ENCODE peak calls at places on chromosome 2, in seven cellular contexts. Y is cardiac muscle cell, Q is A549, T is fibroblast of lung, W is AG09309, P is prostate gland, V is breast epithelium. H is an unnamed sample.

GRCh38 chr2:64645014-64645418 is 8.7 kb downstream of the SERTAD2 start:
- DNase-seq in P (peak), Y (peak), W (peak), Q (peak), T (peak), V (no peak), H (no peak)

GRCh38 chr2:46814160-46814559 is 101.4 kb downstream of the MCFD2 start:
- DNase-seq in Q (no peak), T (peak), P (peak), W (peak), V (peak), Y (peak), H (peak)

GRCh38 chr2:240302041-240302440 is 133.4 kb upstream of the GPC1 start:
- DNase-seq in W (no peak), T (no peak), V (no peak), Y (no peak), P (no peak), Q (no peak), H (no peak)

GRCh38 chr2:72095364-72095763 is 52.3 kb downstream of the CYP26B1 start:
- DNase-seq in Q (no peak), T (no peak), Y (no peak), W (no peak), V (no peak), P (peak), H (peak)

GRCh38 chr2:145801210-145801609 is 1281.3 kb upstream of the ZEB2 start:
- DNase-seq in Y (no peak), P (no peak), T (no peak), W (no peak), Q (no peak), V (no peak), H (no peak)

GRCh38 chr2:54728669-54729120 is 5.2 kb downstream of the EML6 start:
- DNase-seq in Y (peak), T (peak), W (peak), V (no peak), P (no peak), Q (peak), H (no peak)

GRCh38 chr2:233764761-233765160 is 4.7 kb downstream of the UGT1A1 start:
- DNase-seq in P (no peak), Q (no peak), W (no peak), T (no peak), Y (peak), V (no peak), H (no peak)

GRCh38 chr2:119402645-119403560 is 28.8 kb upstream of the TMEM37 start:
- DNase-seq in T (no peak), P (peak), Y (peak), Q (no peak), V (no peak), W (no peak), H (no peak)

GRCh38 chr2:19801367-19802087 is 100.3 kb downstream of the TTC32 start:
- DNase-seq in T (peak), Y (peak), V (peak), P (peak), Q (peak), W (peak), H (peak)

GRCh38 chr2:10788855-10789254 is 23.7 kb downstream of the PDIA6 start:
- DNase-seq in Q (no peak), V (no peak), T (no peak), Y (no peak), P (no peak), W (no peak), H (no peak)

GRCh38 chr2:204871246-204871953 is 326.1 kb downstream of the PARD3B start:
- DNase-seq in W (peak), V (no peak), P (no peak), Q (peak), T (peak), Y (peak), H (no peak)

GRCh38 chr2:226489765-226490164 is 309.9 kb downstream of the IRS1 start:
- DNase-seq in W (peak), V (no peak), P (no peak), Q (peak), Y (peak), T (peak), H (no peak)

GRCh38 chr2:167832840-167833239 is 414.6 kb downstream of the STK39 start:
- DNase-seq in V (no peak), P (no peak), Y (no peak), Q (no peak), T (no peak), W (no peak), H (no peak)

GRCh38 chr2:49616800-49617199 is 462.5 kb upstream of the FSHR start:
- DNase-seq in V (no peak), W (no peak), Q (no peak), Y (peak), P (no peak), T (peak), H (no peak)

GRCh38 chr2:69065735-69066336 is 52.9 kb downstream of the ANTXR1 start:
- DNase-seq in Q (no peak), W (no peak), T (no peak), Y (no peak), V (no peak), P (no peak), H (no peak)

GRCh38 chr2:109516445-109517117 is 97.2 kb downstream of the SEPTIN10 start:
- DNase-seq in V (no peak), T (peak), W (no peak), P (no peak), Q (peak), Y (peak), H (no peak)

GRCh38 chr2:232549655-232550350 is 554 bp downstream of the TIGD1 start:
- DNase-seq in W (no peak), V (no peak), Q (no peak), P (no peak), Y (no peak), T (no peak), H (no peak)

GRCh38 chr2:136238552-136239346 is 120.8 kb upstream of the CXCR4 start:
- DNase-seq in Y (peak), Q (no peak), V (no peak), W (no peak), T (peak), P (no peak), H (no peak)

GRCh38 chr2:241598487-241598886 is 38.5 kb downstream of the THAP4 start:
- DNase-seq in Y (no peak), W (no peak), Q (no peak), V (no peak), P (no peak), T (no peak), H (no peak)

GRCh38 chr2:1658394-1659151 is 85.7 kb downstream of the PXDN start:
- DNase-seq in P (no peak), W (no peak), Q (no peak), T (no peak), V (no peak), Y (no peak), H (peak)

GRCh38 chr2:110746586-110747521 is 14.5 kb downstream of the ACOXL start:
- DNase-seq in P (no peak), V (no peak), Q (no peak), T (no peak), Y (no peak), W (no peak), H (no peak)

GRCh38 chr2:235803028-235803427 is 309.2 kb downstream of the AGAP1 start:
- DNase-seq in P (no peak), V (no peak), T (peak), Y (peak), W (no peak), Q (no peak), H (no peak)

GRCh38 chr2:219350215-219350937 is 17.8 kb upstream of the RESP18 start:
- DNase-seq in V (no peak), T (peak), W (no peak), P (no peak), Y (peak), Q (no peak), H (no peak)

GRCh38 chr2:63218800-63219511 is 168.3 kb downstream of the OTX1 start:
- DNase-seq in V (no peak), Y (no peak), Q (no peak), W (no peak), P (no peak), T (no peak), H (no peak)

GRCh38 chr2:124626993-124627392 is 601.9 kb downstream of the CNTNAP5 start:
- DNase-seq in V (no peak), Y (no peak), Q (no peak), P (no peak), W (no peak), T (no peak), H (no peak)

GRCh38 chr2:9394816-9395215 is 28.5 kb downstream of the ITGB1BP1 start:
- DNase-seq in T (no peak), V (no peak), W (no peak), Q (no peak), Y (no peak), P (no peak), H (no peak)

GRCh38 chr2:54103454-54104314 is 11.7 kb upstream of the ACYP2 start:
- DNase-seq in W (peak), V (no peak), T (peak), Y (peak), P (no peak), Q (peak), H (no peak)

GRCh38 chr2:145356046-145356445 is 836.1 kb upstream of the ZEB2 start:
- DNase-seq in T (peak), Q (no peak), Y (peak), P (no peak), W (no peak), V (no peak), H (no peak)

GRCh38 chr2:2172516-2172915 is 158.6 kb downstream of the MYT1L start:
- DNase-seq in Y (no peak), V (no peak), Q (no peak), W (no peak), T (no peak), P (no peak), H (no peak)

GRCh38 chr2:55051026-55051866 is 995 bp upstream of the RTN4 start:
- DNase-seq in Q (peak), P (peak), Y (peak), W (peak), T (peak), V (peak), H (peak)

GRCh38 chr2:85429924-85430289 is 11.4 kb downstream of the SH2D6 start:
- DNase-seq in W (no peak), P (no peak), V (no peak), Y (no peak), Q (no peak), T (no peak), H (no peak)

GRCh38 chr2:11458753-11459152 is 7.2 kb downstream of the E2F6 start:
- DNase-seq in Q (no peak), Y (no peak), P (no peak), V (no peak), T (no peak), W (no peak), H (no peak)

GRCh38 chr2:189287982-189288494 is 108.5 kb upstream of the COL5A2 start:
- DNase-seq in W (peak), T (peak), Y (peak), P (no peak), V (no peak), Q (peak), H (no peak)

GRCh38 chr2:165795011-165795410 is 964 bp upstream of the GALNT3 start:
- DNase-seq in W (no peak), Q (no peak), V (no peak), P (no peak), T (peak), Y (no peak), H (no peak)

GRCh38 chr2:165794520-165794882 is 454 bp upstream of the GALNT3 start:
- DNase-seq in T (peak), W (no peak), Q (no peak), Y (peak), P (peak), V (peak), H (no peak)

GRCh38 chr2:165791811-165792454 is 2.1 kb downstream of the GALNT3 start:
- DNase-seq in Y (no peak), T (peak), W (no peak), Q (no peak), V (no peak), P (no peak), H (no peak)

GRCh38 chr2:165793779-165794519 is at the start of gene GALNT3:
- DNase-seq in Q (no peak), P (peak), Y (no peak), T (no peak), V (peak), W (no peak), H (no peak)

DNA sequence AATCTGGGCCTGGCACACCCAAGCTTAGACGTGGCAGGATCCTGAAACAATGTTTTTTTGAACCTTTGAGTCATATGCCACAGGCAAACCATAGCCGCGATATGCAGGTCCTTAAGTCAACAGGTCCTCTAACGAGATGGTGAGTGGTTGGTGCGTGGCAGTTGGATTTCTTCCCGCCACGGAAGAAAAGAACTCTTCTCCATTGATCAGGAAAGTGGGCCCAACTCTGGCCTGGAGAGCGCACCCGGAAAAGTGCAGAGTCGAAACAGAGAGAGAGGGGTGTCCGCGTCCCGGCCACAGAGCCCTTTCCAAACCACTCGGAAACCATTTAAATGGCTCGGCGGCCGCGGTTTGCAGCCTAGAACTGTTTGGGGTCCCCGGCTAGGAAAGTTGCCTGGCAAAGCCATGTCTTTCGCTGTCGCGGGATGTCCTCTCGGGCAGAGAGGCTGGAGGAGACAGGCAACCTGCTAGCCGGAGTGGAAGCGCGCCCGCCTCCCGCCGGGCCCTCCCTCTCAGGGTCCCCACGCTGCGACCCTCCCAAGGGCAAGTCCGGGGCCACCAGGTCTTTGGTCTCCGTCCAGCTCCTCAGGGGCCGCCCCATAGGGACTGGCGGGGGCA is 777 bp downstream of the GALNT3 start:
- DNase-seq in Y (no peak), P (peak), Q (no peak), W (no peak), V (peak), T (peak), H (no peak)
- H3K4me3 ChIP-seq in Y (peak), P (peak), Q (peak), W (peak), V (peak), T (peak), H (peak)

GRCh38 chr2:40192864-40193669 is 258.8 kb downstream of the SLC8A1 start:
- DNase-seq in T (peak), W (no peak), V (no peak), Q (no peak), Y (peak), P (peak), H (no peak)

GRCh38 chr2:40199758-40200157 is 252.1 kb downstream of the SLC8A1 start:
- DNase-seq in W (no peak), T (peak), P (no peak), V (no peak), Y (peak), Q (no peak), H (no peak)

GRCh38 chr2:40193670-40194026 is 258.2 kb downstream of the SLC8A1 start:
- DNase-seq in Y (no peak), T (no peak), V (no peak), Q (no peak), W (no peak), P (no peak), H (no peak)

GRCh38 chr2:40200516-40200915 is 251.4 kb downstream of the SLC8A1 start:
- DNase-seq in P (no peak), Q (no peak), T (peak), V (no peak), Y (no peak), W (peak), H (no peak)

GRCh38 chr2:40197121-40197520 is 254.8 kb downstream of the SLC8A1 start:
- DNase-seq in Y (no peak), W (no peak), Q (no peak), V (no peak), T (no peak), P (no peak), H (no peak)
- H3K4me3 ChIP-seq in Y (no peak), W (no peak), Q (no peak), V (no peak), T (no peak), P (no peak), H (no peak)

GRCh38 chr2:74439373-74440004 is 2.2 kb downstream of the RTKN start:
- DNase-seq in T (no peak), V (no peak), P (no peak), Y (no peak), Q (no peak), W (no peak), H (no peak)
- H3K4me3 ChIP-seq in T (peak), V (peak), P (peak), Y (peak), Q (peak), W (peak), H (peak)

DNA sequence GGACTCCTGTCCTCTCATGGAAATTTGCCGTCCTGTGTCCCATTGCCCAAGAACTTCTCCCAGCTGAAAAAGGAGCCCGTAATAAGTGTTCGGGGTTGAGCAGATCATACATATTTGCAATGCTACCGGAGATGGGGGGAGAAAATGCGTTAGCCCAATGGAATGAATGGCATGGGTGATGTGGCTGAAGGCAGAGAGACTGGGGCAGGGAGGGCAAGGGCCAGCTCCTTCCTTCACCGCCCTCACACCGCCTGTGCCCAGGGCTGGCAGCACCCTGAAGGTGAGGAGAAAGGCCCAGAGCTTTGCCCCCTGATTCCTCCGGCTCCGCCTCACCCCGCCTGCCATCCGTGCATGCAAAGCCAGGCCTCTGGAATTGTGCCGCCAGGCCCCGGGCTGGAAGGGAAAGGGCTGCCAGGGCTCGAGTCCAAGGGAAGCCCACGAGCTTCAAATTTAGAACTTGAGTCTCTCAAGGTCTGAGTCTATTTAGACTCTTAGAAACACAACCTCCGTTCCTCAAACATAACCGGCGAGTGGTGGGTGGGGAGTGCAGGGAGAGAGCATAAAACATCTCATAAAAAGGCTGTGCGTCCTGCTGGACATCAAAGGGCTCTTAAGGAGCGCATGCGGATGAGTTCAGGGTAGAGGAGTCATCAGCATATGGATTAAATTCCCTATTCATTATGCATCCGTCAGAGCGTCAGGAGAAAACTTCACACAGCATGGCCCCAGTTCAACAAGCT is 121.8 kb upstream of the GLI2 start:
- DNase-seq in Q (no peak), V (no peak), T (peak), P (no peak), Y (peak), W (peak), H (no peak)
- H3K4me3 ChIP-seq in Q (no peak), V (no peak), T (no peak), P (no peak), Y (no peak), W (no peak), H (no peak)

GRCh38 chr2:14634885-14635871 is 2.7 kb downstream of the LRATD1 start:
- DNase-seq in V (peak), Y (peak), Q (peak), W (no peak), T (peak), P (peak), H (peak)
- H3K4me3 ChIP-seq in V (peak), Y (peak), Q (peak), W (peak), T (peak), P (peak), H (peak)